ENCODE peak calls at places on chromosomes 16 and 17, in six cellular contexts. Q is GM23338, U is gastrocnemius medialis, T is mucosa of descending colon, I is heart right ventricle, R is uterus. L is an unnamed sample.

GRCh38 chr16:76941091-76941490 is 249.9 kb upstream of the MON1B start:
- DNase-seq in Q (no peak), U (no peak), T (no peak), I (no peak), R (no peak), L (no peak)

GRCh38 chr17:19738757-19739156 is 9.3 kb downstream of the ALDH3A1 start:
- DNase-seq in Q (no peak), U (no peak), T (no peak), I (no peak), R (no peak), L (no peak)

GRCh38 chr16:53822936-53823529 is 119.1 kb downstream of the FTO start:
- DNase-seq in Q (no peak), U (no peak), T (no peak), I (no peak), R (no peak), L (no peak)

GRCh38 chr16:908526-909155 is 62.1 kb downstream of the LMF1 start:
- DNase-seq in Q (no peak), U (no peak), T (peak; percentile 39), I (no peak), R (no peak), L (peak; percentile 23)

GRCh38 chr17:13919818-13920217 is 149.5 kb upstream of the COX10 start:
- DNase-seq in Q (no peak), U (no peak), T (no peak), I (no peak), R (no peak), L (no peak)

GRCh38 chr17:41767324-41768042 is 19.0 kb downstream of the JUP start:
- DNase-seq in Q (no peak), U (no peak), T (no peak), I (no peak), R (no peak), L (no peak)

GRCh38 chr16:7367309-7367708 is 34.7 kb downstream of the RBFOX1 start:
- DNase-seq in Q (no peak), U (no peak), T (no peak), I (no peak), R (no peak), L (no peak)

GRCh38 chr16:72938426-72939164 is 109.3 kb downstream of the ZFHX3 start:
- DNase-seq in Q (no peak), U (peak; percentile 90), T (peak; percentile 80), I (peak; percentile 91), R (peak; percentile 83), L (peak; percentile 88)

GRCh38 chr16:2333231-2333630 is 7.3 kb downstream of the ABCA3 start:
- DNase-seq in Q (no peak), U (no peak), T (no peak), I (no peak), R (no peak), L (no peak)

GRCh38 chr17:45702666-45703266 is 81.4 kb upstream of the CRHR1 start:
- DNase-seq in Q (peak; percentile 78), U (no peak), T (no peak), I (no peak), R (no peak), L (no peak)

GRCh38 chr17:49361129-49361901 is 735 bp downstream of the ZNF652 start:
- DNase-seq in Q (peak; percentile 59), U (no peak), T (peak; percentile 87), I (peak; percentile 11), R (peak; percentile 40), L (peak; percentile 49)

GRCh38 chr16:50735629-50736122 is 6.2 kb upstream of the CYLD start:
- DNase-seq in Q (no peak), U (no peak), T (no peak), I (no peak), R (no peak), L (no peak)

GRCh38 chr16:55437627-55438026 is 41.4 kb upstream of the MMP2 start:
- DNase-seq in Q (no peak), U (no peak), T (no peak), I (no peak), R (no peak), L (no peak)

GRCh38 chr17:3893003-3893719 is at the start of gene CAMKK1:
- DNase-seq in Q (peak; percentile 94), U (peak; percentile 79), T (peak; percentile 93), I (peak; percentile 90), R (peak; percentile 89), L (peak; percentile 94)

GRCh38 chr16:8990445-8990844 is 26.7 kb upstream of the USP7 start:
- DNase-seq in Q (peak; percentile 39), U (no peak), T (no peak), I (no peak), R (no peak), L (no peak)

GRCh38 chr17:78484300-78485159 is 92.7 kb downstream of the DNAH17 start:
- DNase-seq in Q (peak; percentile 81), U (no peak), T (peak; percentile 60), I (no peak), R (no peak), L (no peak)

GRCh38 chr17:78953356-78954350 is 26.1 kb downstream of the LGALS3BP start:
- DNase-seq in Q (no peak), U (no peak), T (no peak), I (no peak), R (peak; percentile 59), L (no peak)

GRCh38 chr16:69761983-69762842 is at the start of gene WWP2:
- DNase-seq in Q (peak; percentile 91), U (peak; percentile 26), T (peak; percentile 88), I (peak; percentile 70), R (peak; percentile 73), L (peak; percentile 82)

GRCh38 chr17:29612404-29613370 is 10.0 kb downstream of the CORO6 start:
- DNase-seq in Q (peak; percentile 38), U (peak; percentile 1), T (peak; percentile 62), I (no peak), R (no peak), L (no peak)

GRCh38 chr16:4415538-4416199 is 727 bp downstream of the CORO7 start:
- DNase-seq in Q (peak; percentile 69), U (no peak), T (peak; percentile 87), I (no peak), R (no peak), L (peak; percentile 55)

GRCh38 chr17:75869282-75870141 is 8.9 kb downstream of the TRIM47 start:
- DNase-seq in Q (peak; percentile 17), U (no peak), T (peak; percentile 84), I (peak; percentile 55), R (peak; percentile 75), L (peak; percentile 76)

GRCh38 chr16:73813523-73813922 is 483.1 kb upstream of the PSMD7 start:
- DNase-seq in Q (no peak), U (no peak), T (no peak), I (peak; percentile 6), R (no peak), L (no peak)

GRCh38 chr17:59330314-59330942 is 1.0 kb upstream of the YPEL2 start:
- DNase-seq in Q (peak; percentile 40), U (peak; percentile 23), T (peak; percentile 82), I (peak; percentile 74), R (peak; percentile 31), L (peak; percentile 57)

GRCh38 chr17:76714822-76715461 is 4.2 kb upstream of the MXRA7 start:
- DNase-seq in Q (peak; percentile 78), U (peak; percentile 19), T (no peak), I (peak; percentile 79), R (peak; percentile 74), L (peak; percentile 80)

GRCh38 chr16:2250652-2251280 is 621 bp downstream of the ECI1 start:
- DNase-seq in Q (peak; percentile 47), U (no peak), T (peak; percentile 64), I (no peak), R (no peak), L (no peak)

GRCh38 chr16:75908718-75909117 is 182.4 kb upstream of the CPHXL start:
- DNase-seq in Q (peak; percentile 10), U (no peak), T (no peak), I (no peak), R (no peak), L (no peak)

GRCh38 chr17:30095507-30096244 is 20.9 kb upstream of the NSRP1 start:
- DNase-seq in Q (peak; percentile 76), U (no peak), T (no peak), I (no peak), R (no peak), L (no peak)

GRCh38 chr16:90047714-90048346 is 28.6 kb upstream of the DBNDD1 start:
- DNase-seq in Q (peak; percentile 71), U (no peak), T (no peak), I (no peak), R (no peak), L (no peak)

GRCh38 chr16:89197033-89197632 is 3.2 kb downstream of the SLC22A31 start:
- DNase-seq in Q (no peak), U (no peak), T (no peak), I (no peak), R (no peak), L (peak; percentile 20)

DNA sequence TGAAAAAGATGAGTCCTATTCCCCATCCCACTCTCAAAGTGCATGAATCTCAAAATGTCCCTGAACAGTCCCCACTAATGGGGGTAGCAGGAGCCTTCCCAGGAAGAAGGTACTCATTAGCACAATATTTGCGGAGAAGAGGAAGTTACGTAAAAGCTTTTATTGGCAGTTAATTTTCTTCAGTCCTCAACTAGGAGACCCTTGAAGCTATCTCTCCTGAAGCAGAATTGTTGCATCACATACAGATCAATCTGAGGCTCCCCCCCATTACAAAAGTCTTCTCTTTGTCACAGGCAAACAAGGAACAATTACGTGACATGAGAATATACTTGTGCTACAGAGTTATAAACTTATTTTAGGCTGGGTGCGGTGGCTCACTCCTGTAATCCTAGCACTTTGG is 14.2 kb downstream of the SLFN12L start:
- DNase-seq in Q (no peak), U (no peak), T (no peak), I (no peak), R (no peak), L (no peak)
- H3K4me1 ChIP-seq in Q (no peaks in the 10 kb centered on the region), U (no peaks in the 10 kb centered on the region), T (no peaks in the 10 kb centered on the region), I (peaks cover 39% of the 10 kb centered on the region), R (no peaks in the 10 kb centered on the region), L (no peaks in the 10 kb centered on the region)

GRCh38 chr17:81142301-81143199 is 22.8 kb upstream of the PVALEF start:
- DNase-seq in Q (peak; percentile 86), U (peak; percentile 47), T (no peak), I (peak; percentile 81), R (peak; percentile 68), L (peak; percentile 86)
- TF ChIP-seq CTCF in Q (peak; percentile 84), U (peak; percentile 69), T (peak; percentile 34), I (peak; percentile 68), R (peak; percentile 67), L (peak; percentile 70)

DNA sequence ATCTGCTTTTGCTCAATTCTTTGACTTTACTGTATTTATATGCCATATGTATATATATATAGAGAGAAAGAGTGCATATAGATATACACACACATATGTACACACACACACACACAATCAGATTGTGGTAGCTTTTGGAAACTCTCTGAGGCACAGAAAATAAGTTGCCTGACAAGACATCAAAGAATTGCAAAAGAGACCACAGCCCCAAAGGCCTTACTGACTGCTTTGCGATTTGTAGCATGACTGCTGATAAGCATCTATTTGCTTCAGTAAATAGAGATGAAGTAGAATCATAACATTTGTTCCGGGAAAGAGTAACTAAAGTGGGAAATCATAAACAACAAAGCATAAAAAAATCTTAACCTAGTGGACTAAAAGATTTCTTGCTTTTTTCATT is 9.4 kb upstream of the AMZ2 start:
- DNase-seq in Q (no peak), U (no peak), T (no peak), I (no peak), R (no peak), L (no peak)
- H3K4me1 ChIP-seq in Q (no peaks in the 10 kb centered on the region), U (peaks cover 21% of the 10 kb centered on the region), T (no peaks in the 10 kb centered on the region), I (peaks cover 41% of the 10 kb centered on the region), R (no peaks in the 10 kb centered on the region), L (no peaks in the 10 kb centered on the region)

DNA sequence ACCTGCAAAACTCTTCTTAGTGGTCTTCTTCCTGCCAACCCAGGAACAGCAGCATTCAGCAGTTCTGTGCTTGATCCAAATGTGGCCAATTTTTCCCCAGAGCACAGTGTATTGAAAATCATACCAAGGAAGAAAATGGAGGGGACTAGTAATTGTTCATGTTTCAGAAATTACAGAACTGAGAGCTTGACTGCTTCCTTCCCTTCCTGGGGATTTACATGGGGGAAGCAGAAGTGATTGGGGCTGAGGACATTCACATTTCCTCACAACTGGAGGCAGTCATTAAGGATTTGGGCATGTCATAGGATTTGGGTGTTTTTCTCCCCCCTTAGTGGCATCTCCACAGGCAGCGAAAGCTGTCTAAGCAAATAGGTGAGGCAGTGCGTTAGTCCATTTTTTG is 19.7 kb downstream of the CIITA start:
- DNase-seq in Q (no peak), U (no peak), T (no peak), I (no peak), R (no peak), L (no peak)
- TF ChIP-seq CTCF in Q (no peak), U (no peak), T (no peak), I (no peak), R (no peak), L (no peak)

L was measured in heart left ventricle.